ENCODE peak calls at places on chromosome 1, in four cellular contexts. One of them, this sample, is unnamed.

GRCh38 chr1:27428316-27429028 is 36.0 kb downstream of the GPR3 start:
- DNase-seq in AG04449: no peak
- DNase-seq in natural killer cell: no peak
- DNase-seq in left ventricle myocardium inferior: peak
- DNase-seq in this sample: no peak

GRCh38 chr1:101567582-101568189 is 330.9 kb downstream of the S1PR1 start:
- DNase-seq in natural killer cell: no peak
- DNase-seq in AG04449: no peak
- DNase-seq in left ventricle myocardium inferior: peak
- DNase-seq in this sample: no peak

GRCh38 chr1:233300326-233300725 is 4.8 kb upstream of the PCNX2 start:
- DNase-seq in left ventricle myocardium inferior: no peak
- DNase-seq in AG04449: no peak
- DNase-seq in natural killer cell: no peak
- DNase-seq in this sample: no peak

GRCh38 chr1:44354268-44354839 is 703 bp downstream of the ERI3 start:
- DNase-seq in natural killer cell: no peak
- DNase-seq in left ventricle myocardium inferior: no peak
- DNase-seq in AG04449: no peak
- DNase-seq in this sample: no peak

GRCh38 chr1:211359876-211360275 is 33.2 kb downstream of the TRAF5 start:
- DNase-seq in left ventricle myocardium inferior: no peak
- DNase-seq in natural killer cell: no peak
- DNase-seq in AG04449: no peak
- DNase-seq in this sample: no peak

GRCh38 chr1:209783338-209783737 is 1.0 kb downstream of the C1orf74 start:
- DNase-seq in natural killer cell: no peak
- DNase-seq in left ventricle myocardium inferior: no peak
- DNase-seq in AG04449: no peak
- DNase-seq in this sample: no peak

GRCh38 chr1:176829261-176829976 is 335.1 kb downstream of the ASTN1 start:
- DNase-seq in left ventricle myocardium inferior: no peak
- DNase-seq in natural killer cell: no peak
- DNase-seq in AG04449: no peak
- DNase-seq in this sample: no peak

GRCh38 chr1:53593758-53594380 is 134.7 kb downstream of the DMRTB1 start:
- DNase-seq in left ventricle myocardium inferior: peak
- DNase-seq in natural killer cell: no peak
- DNase-seq in AG04449: no peak
- DNase-seq in this sample: no peak

GRCh38 chr1:156677616-156678596 is 699 bp upstream of the NES start:
- DNase-seq in natural killer cell: no peak
- DNase-seq in AG04449: no peak
- DNase-seq in left ventricle myocardium inferior: peak
- DNase-seq in this sample: no peak

GRCh38 chr1:36178479-36179219 is 22.7 kb downstream of the MAP7D1 start:
- DNase-seq in AG04449: no peak
- DNase-seq in left ventricle myocardium inferior: peak
- DNase-seq in natural killer cell: no peak
- DNase-seq in this sample: no peak

GRCh38 chr1:101652476-101652875 is 344.2 kb downstream of the OLFM3 start:
- DNase-seq in AG04449: no peak
- DNase-seq in left ventricle myocardium inferior: no peak
- DNase-seq in natural killer cell: no peak
- DNase-seq in this sample: no peak

GRCh38 chr1:1116701-1117468 is 996 bp upstream of the C1orf159 start:
- DNase-seq in AG04449: no peak
- DNase-seq in left ventricle myocardium inferior: peak
- DNase-seq in natural killer cell: peak
- DNase-seq in this sample: no peak

GRCh38 chr1:226655251-226656163 is 83.6 kb downstream of the ITPKB start:
- DNase-seq in left ventricle myocardium inferior: peak
- DNase-seq in natural killer cell: peak
- DNase-seq in AG04449: no peak
- DNase-seq in this sample: no peak

GRCh38 chr1:82820816-82821215 is 1020.1 kb downstream of the ADGRL2 start:
- DNase-seq in left ventricle myocardium inferior: no peak
- DNase-seq in AG04449: no peak
- DNase-seq in natural killer cell: no peak
- DNase-seq in this sample: no peak

GRCh38 chr1:233815865-233816264 is 88.6 kb upstream of the SLC35F3 start:
- DNase-seq in natural killer cell: no peak
- DNase-seq in left ventricle myocardium inferior: no peak
- DNase-seq in AG04449: no peak
- DNase-seq in this sample: no peak

GRCh38 chr1:243402868-243403267 is 147.0 kb downstream of the SDCCAG8 start:
- DNase-seq in AG04449: no peak
- DNase-seq in left ventricle myocardium inferior: no peak
- DNase-seq in natural killer cell: no peak
- DNase-seq in this sample: no peak

GRCh38 chr1:53084589-53084971 is 22.6 kb downstream of the PODN start:
- DNase-seq in natural killer cell: peak
- DNase-seq in AG04449: no peak
- DNase-seq in left ventricle myocardium inferior: no peak
- DNase-seq in this sample: no peak

DNA sequence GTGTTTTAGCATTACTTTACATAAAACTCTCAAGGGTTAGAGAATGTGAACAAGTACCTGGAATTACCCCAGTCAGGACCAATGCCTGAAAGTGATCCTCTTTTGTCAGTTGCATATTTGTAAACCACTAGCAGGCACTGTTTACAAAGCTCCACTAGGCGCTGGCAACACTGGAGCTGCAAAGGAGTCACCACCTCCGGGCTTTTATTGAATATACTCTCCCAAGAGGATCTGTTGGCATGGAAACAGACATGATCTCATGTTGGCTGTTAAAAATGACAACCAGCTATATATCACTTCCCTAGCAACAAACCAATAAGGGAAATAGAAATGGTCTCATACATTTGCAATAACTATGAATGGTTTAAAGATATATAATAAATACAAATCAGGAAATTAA is 116.0 kb downstream of the TTLL7 start:
- DNase-seq in left ventricle myocardium inferior: no peak
- DNase-seq in AG04449: no peak
- DNase-seq in natural killer cell: no peak
- DNase-seq in this sample: no peak
- TF ChIP-seq CTCF in left ventricle myocardium inferior: peak
- TF ChIP-seq CTCF in AG04449: no peak
- TF ChIP-seq CTCF in natural killer cell: no peak
- TF ChIP-seq CTCF in this sample: peak

GRCh38 chr1:23800396-23801337 is at the start of gene GALE:
- DNase-seq in AG04449: peak
- DNase-seq in left ventricle myocardium inferior: peak
- DNase-seq in natural killer cell: peak
- DNase-seq in this sample: peak

GRCh38 chr1:23797478-23798448 is 2.8 kb downstream of the GALE start:
- DNase-seq in AG04449: no peak
- DNase-seq in natural killer cell: no peak
- DNase-seq in left ventricle myocardium inferior: no peak
- DNase-seq in this sample: no peak

GRCh38 chr1:23799255-23799569 is 1.3 kb downstream of the GALE start:
- DNase-seq in natural killer cell: no peak
- DNase-seq in left ventricle myocardium inferior: no peak
- DNase-seq in AG04449: no peak
- DNase-seq in this sample: no peak

GRCh38 chr1:23799570-23800395 is 771 bp downstream of the GALE start:
- DNase-seq in left ventricle myocardium inferior: peak
- DNase-seq in AG04449: no peak
- DNase-seq in natural killer cell: peak
- DNase-seq in this sample: no peak

DNA sequence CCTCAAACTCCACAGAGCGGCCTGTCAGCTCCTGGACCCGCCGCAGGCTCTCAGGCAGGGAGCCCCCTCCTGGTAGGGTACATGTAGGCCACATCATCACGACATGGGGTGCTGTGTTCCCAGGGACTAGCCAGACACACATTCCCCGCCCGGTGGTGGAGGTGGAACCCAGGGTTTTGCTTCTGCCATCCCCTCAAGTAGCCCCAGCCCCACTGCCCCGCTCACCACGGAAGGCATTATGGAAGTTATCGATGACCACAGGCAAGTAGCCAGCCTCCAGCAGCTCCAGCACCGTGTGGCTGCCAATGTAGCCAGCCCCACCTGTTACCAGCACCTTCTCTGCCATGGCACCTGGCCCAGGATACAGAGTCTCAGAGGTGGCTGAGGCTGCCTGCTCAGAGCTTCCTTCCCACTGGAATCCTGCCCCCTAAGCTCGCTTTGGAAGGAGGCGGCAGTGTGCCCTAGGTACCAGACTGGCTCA is 1.9 kb downstream of the GALE start:
- DNase-seq in left ventricle myocardium inferior: no peak
- DNase-seq in natural killer cell: no peak
- DNase-seq in AG04449: no peak
- DNase-seq in this sample: no peak
- TF ChIP-seq CTCF in left ventricle myocardium inferior: no peak
- TF ChIP-seq CTCF in natural killer cell: no peak
- TF ChIP-seq CTCF in AG04449: no peak
- TF ChIP-seq CTCF in this sample: peak

GRCh38 chr1:46196609-46197008 is 1.6 kb downstream of the POMGNT1 start:
- DNase-seq in left ventricle myocardium inferior: no peak
- DNase-seq in AG04449: no peak
- DNase-seq in natural killer cell: no peak
- DNase-seq in this sample: no peak

GRCh38 chr1:46199233-46199749 is 1.1 kb upstream of the POMGNT1 start:
- DNase-seq in AG04449: no peak
- DNase-seq in left ventricle myocardium inferior: no peak
- DNase-seq in natural killer cell: no peak
- DNase-seq in this sample: no peak

GRCh38 chr1:46194641-46195179 is 3.5 kb downstream of the POMGNT1 start:
- DNase-seq in left ventricle myocardium inferior: no peak
- DNase-seq in natural killer cell: no peak
- DNase-seq in AG04449: no peak
- DNase-seq in this sample: no peak

GRCh38 chr1:46197551-46198025 is 646 bp downstream of the POMGNT1 start:
- DNase-seq in natural killer cell: no peak
- DNase-seq in AG04449: no peak
- DNase-seq in left ventricle myocardium inferior: no peak
- DNase-seq in this sample: no peak

DNA sequence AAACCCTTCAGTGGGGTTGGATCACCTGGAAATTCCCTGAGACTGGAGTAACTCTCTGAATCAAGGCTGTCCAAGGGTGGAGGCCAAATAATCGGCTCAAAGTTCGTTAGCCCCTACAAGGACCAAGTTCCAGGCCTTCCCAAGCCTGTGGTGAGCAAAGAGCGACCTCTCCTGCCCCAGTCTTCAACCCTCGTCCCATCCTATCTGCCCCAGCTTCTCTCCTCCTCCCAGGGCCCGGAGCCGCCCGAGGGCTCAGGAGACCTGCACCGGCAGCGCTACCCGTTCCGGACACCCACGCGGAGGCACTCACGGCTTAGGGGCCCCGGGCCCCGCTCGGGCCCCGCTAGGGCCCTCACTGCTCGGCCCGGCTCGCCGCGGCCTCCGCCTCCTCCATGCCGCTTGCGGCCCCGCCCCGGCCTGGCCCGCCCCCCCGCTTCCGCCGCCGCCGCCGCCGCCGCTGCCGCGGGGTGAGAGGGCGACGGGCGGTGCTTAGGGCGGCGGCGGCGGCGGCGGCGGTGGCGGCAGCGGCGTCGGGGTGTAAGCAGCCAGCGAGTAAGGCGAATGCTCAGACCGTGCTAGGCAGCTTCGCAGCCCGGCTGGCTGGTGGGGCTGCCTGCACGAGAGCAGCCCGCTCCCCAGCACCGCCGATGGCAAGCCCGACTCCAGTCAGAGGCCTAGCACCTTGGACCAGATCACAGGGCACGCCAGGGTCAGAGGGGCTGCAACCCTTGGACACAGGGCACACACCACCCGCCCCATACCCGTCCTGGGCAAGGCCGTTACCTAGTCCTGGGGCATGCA is at the start of gene POMGNT1:
- DNase-seq in natural killer cell: peak
- DNase-seq in left ventricle myocardium inferior: peak
- DNase-seq in AG04449: no peak
- DNase-seq in this sample: peak
- TF ChIP-seq CTCF in natural killer cell: no peak
- TF ChIP-seq CTCF in left ventricle myocardium inferior: no peak
- TF ChIP-seq CTCF in AG04449: peak
- TF ChIP-seq CTCF in this sample: no peak

GRCh38 chr1:190084552-190084951 is 393.1 kb downstream of the BRINP3 start:
- DNase-seq in AG04449: no peak
- DNase-seq in natural killer cell: no peak
- DNase-seq in left ventricle myocardium inferior: no peak
- DNase-seq in this sample: no peak
- TF ChIP-seq CTCF in AG04449: no peak
- TF ChIP-seq CTCF in natural killer cell: no peak
- TF ChIP-seq CTCF in left ventricle myocardium inferior: no peak
- TF ChIP-seq CTCF in this sample: peak

GRCh38 chr1:15323351-15323988 is 76.4 kb downstream of the FHAD1 start:
- DNase-seq in AG04449: peak
- DNase-seq in natural killer cell: peak
- DNase-seq in left ventricle myocardium inferior: peak
- DNase-seq in this sample: no peak

GRCh38 chr1:15323989-15324866 is 77.2 kb downstream of the FHAD1 start:
- DNase-seq in natural killer cell: no peak
- DNase-seq in left ventricle myocardium inferior: no peak
- DNase-seq in AG04449: no peak
- DNase-seq in this sample: no peak

GRCh38 chr1:15326691-15327530 is 79.9 kb downstream of the FHAD1 start:
- DNase-seq in natural killer cell: no peak
- DNase-seq in AG04449: peak
- DNase-seq in left ventricle myocardium inferior: no peak
- DNase-seq in this sample: no peak

GRCh38 chr1:15324867-15325335 is 77.9 kb downstream of the FHAD1 start:
- DNase-seq in natural killer cell: no peak
- DNase-seq in left ventricle myocardium inferior: no peak
- DNase-seq in AG04449: no peak
- DNase-seq in this sample: no peak

DNA sequence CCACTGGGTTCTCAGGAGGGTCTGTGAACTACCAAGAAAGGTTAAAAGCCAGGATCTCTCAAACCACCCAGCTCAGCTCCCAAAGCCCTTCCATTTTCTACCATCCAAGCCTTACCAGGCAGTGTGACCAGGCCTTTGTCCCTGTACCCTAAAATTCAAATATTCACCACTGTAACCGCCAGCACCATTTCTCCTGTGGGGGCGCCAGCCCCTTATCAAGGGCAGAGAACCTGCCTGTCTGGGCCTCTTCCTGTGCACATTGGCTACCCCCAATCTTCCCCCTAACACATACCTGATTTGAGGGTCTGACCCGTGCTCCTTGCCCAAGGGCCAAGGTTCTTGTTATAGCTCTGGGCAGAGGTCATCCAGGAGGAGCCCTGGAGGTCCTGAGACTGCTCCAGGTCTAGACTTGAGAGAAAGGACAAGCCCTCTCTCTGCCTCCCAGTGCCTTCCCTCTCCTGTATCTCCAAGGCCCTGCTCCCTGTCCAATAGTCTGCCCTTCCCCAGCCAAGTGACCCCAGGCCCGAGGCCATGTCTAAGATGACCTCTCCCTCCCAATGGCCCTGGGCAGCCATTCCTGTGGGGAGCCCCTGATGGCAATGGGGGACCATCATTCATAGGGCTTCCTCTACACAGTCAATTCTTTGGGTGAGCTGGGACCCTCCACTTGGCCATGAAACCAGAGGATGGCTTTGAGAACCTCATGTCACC is 78.5 kb downstream of the FHAD1 start:
- DNase-seq in natural killer cell: no peak
- DNase-seq in left ventricle myocardium inferior: no peak
- DNase-seq in AG04449: no peak
- DNase-seq in this sample: no peak
- TF ChIP-seq CTCF in natural killer cell: no peak
- TF ChIP-seq CTCF in left ventricle myocardium inferior: no peak
- TF ChIP-seq CTCF in AG04449: no peak
- TF ChIP-seq CTCF in this sample: no peak